ENCODE peak calls at places on chromosomes 6 and 20, in seven cellular contexts. One of them, this sample, is unnamed.
A peak's percentile ranks its signal among the peaks of the same experiment; 100 is the strongest.

GRCh38 chr6:79421707-79422484 is 115.3 kb downstream of the LCA5 start:
- DNase-seq in stimulated activated CD4-positive, alpha-beta T cell treated with anti-CD3 and anti-CD28 coated beads, TNF-alpha, amount 100 ng/mL, for 1 hour: no peak
- DNase-seq in NCI-H2171: peak; percentile 86
- DNase-seq in GM04504: peak; percentile 20
- DNase-seq in amygdala: no peak
- DNase-seq in Daoy: peak; percentile 73
- DNase-seq in MM.1S: no peak
- DNase-seq in this sample: peak; percentile 88

GRCh38 chr6:78513856-78514255 is 353.5 kb upstream of the IRAK1BP1 start:
- DNase-seq in amygdala: no peak
- DNase-seq in NCI-H2171: no peak
- DNase-seq in stimulated activated CD4-positive, alpha-beta T cell treated with anti-CD3 and anti-CD28 coated beads, TNF-alpha, amount 100 ng/mL, for 1 hour: no peak
- DNase-seq in Daoy: no peak
- DNase-seq in MM.1S: peak; percentile 47
- DNase-seq in GM04504: no peak
- DNase-seq in this sample: peak; percentile 27

GRCh38 chr6:19697744-19698290 is 139.4 kb upstream of the ID4 start:
- DNase-seq in amygdala: no peak
- DNase-seq in stimulated activated CD4-positive, alpha-beta T cell treated with anti-CD3 and anti-CD28 coated beads, TNF-alpha, amount 100 ng/mL, for 1 hour: no peak
- DNase-seq in Daoy: peak; percentile 86
- DNase-seq in GM04504: peak; percentile 76
- DNase-seq in MM.1S: peak; percentile 65
- DNase-seq in NCI-H2171: no peak
- DNase-seq in this sample: peak; percentile 82

GRCh38 chr6:32936247-32937152 is 4.3 kb downstream of the HLA-DMB start:
- DNase-seq in GM04504: no peak
- DNase-seq in Daoy: no peak
- DNase-seq in NCI-H2171: no peak
- DNase-seq in stimulated activated CD4-positive, alpha-beta T cell treated with anti-CD3 and anti-CD28 coated beads, TNF-alpha, amount 100 ng/mL, for 1 hour: no peak
- DNase-seq in MM.1S: no peak
- DNase-seq in amygdala: no peak
- DNase-seq in this sample: no peak

GRCh38 chr20:6265204-6265904 is 142.5 kb upstream of the FERMT1 start:
- DNase-seq in NCI-H2171: no peak
- DNase-seq in GM04504: peak; percentile 1
- DNase-seq in amygdala: no peak
- DNase-seq in MM.1S: peak; percentile 76
- DNase-seq in Daoy: peak; percentile 27
- DNase-seq in stimulated activated CD4-positive, alpha-beta T cell treated with anti-CD3 and anti-CD28 coated beads, TNF-alpha, amount 100 ng/mL, for 1 hour: no peak
- DNase-seq in this sample: peak; percentile 68

GRCh38 chr6:82906951-82907350 is 158.7 kb downstream of the UBE3D start:
- DNase-seq in Daoy: peak; percentile 85
- DNase-seq in MM.1S: no peak
- DNase-seq in amygdala: no peak
- DNase-seq in NCI-H2171: no peak
- DNase-seq in stimulated activated CD4-positive, alpha-beta T cell treated with anti-CD3 and anti-CD28 coated beads, TNF-alpha, amount 100 ng/mL, for 1 hour: no peak
- DNase-seq in GM04504: peak; percentile 40
- DNase-seq in this sample: peak; percentile 56

GRCh38 chr6:45422541-45423110 is 44.9 kb upstream of the SUPT3H start:
- DNase-seq in NCI-H2171: no peak
- DNase-seq in amygdala: no peak
- DNase-seq in stimulated activated CD4-positive, alpha-beta T cell treated with anti-CD3 and anti-CD28 coated beads, TNF-alpha, amount 100 ng/mL, for 1 hour: no peak
- DNase-seq in MM.1S: peak; percentile 52
- DNase-seq in Daoy: peak; percentile 74
- DNase-seq in GM04504: no peak
- DNase-seq in this sample: peak; percentile 61

GRCh38 chr20:48697845-48698491 is 129.8 kb downstream of the PREX1 start:
- DNase-seq in NCI-H2171: peak; percentile 87
- DNase-seq in amygdala: no peak
- DNase-seq in stimulated activated CD4-positive, alpha-beta T cell treated with anti-CD3 and anti-CD28 coated beads, TNF-alpha, amount 100 ng/mL, for 1 hour: no peak
- DNase-seq in Daoy: peak; percentile 60
- DNase-seq in GM04504: peak; percentile 56
- DNase-seq in MM.1S: no peak
- DNase-seq in this sample: peak; percentile 62

GRCh38 chr6:41652876-41653641 is 14.8 kb downstream of the MDFI start:
- DNase-seq in stimulated activated CD4-positive, alpha-beta T cell treated with anti-CD3 and anti-CD28 coated beads, TNF-alpha, amount 100 ng/mL, for 1 hour: no peak
- DNase-seq in NCI-H2171: no peak
- DNase-seq in amygdala: no peak
- DNase-seq in GM04504: no peak
- DNase-seq in Daoy: no peak
- DNase-seq in MM.1S: no peak
- DNase-seq in this sample: no peak

GRCh38 chr20:6501061-6501460 is 266.4 kb upstream of the BMP2 start:
- DNase-seq in amygdala: no peak
- DNase-seq in NCI-H2171: no peak
- DNase-seq in MM.1S: no peak
- DNase-seq in Daoy: peak; percentile 88
- DNase-seq in stimulated activated CD4-positive, alpha-beta T cell treated with anti-CD3 and anti-CD28 coated beads, TNF-alpha, amount 100 ng/mL, for 1 hour: no peak
- DNase-seq in GM04504: peak; percentile 9
- DNase-seq in this sample: peak; percentile 85

GRCh38 chr6:15662246-15663056 is at the start of gene DTNBP1:
- DNase-seq in NCI-H2171: peak; percentile 74
- DNase-seq in stimulated activated CD4-positive, alpha-beta T cell treated with anti-CD3 and anti-CD28 coated beads, TNF-alpha, amount 100 ng/mL, for 1 hour: peak; percentile 69
- DNase-seq in MM.1S: peak; percentile 91
- DNase-seq in Daoy: peak; percentile 74
- DNase-seq in GM04504: no peak
- DNase-seq in amygdala: peak; percentile 60
- DNase-seq in this sample: peak; percentile 22

GRCh38 chr6:154479388-154480143 is 30.9 kb downstream of the CNKSR3 start:
- DNase-seq in Daoy: peak; percentile 75
- DNase-seq in NCI-H2171: no peak
- DNase-seq in stimulated activated CD4-positive, alpha-beta T cell treated with anti-CD3 and anti-CD28 coated beads, TNF-alpha, amount 100 ng/mL, for 1 hour: no peak
- DNase-seq in GM04504: no peak
- DNase-seq in amygdala: no peak
- DNase-seq in MM.1S: no peak
- DNase-seq in this sample: peak; percentile 33

GRCh38 chr20:49505518-49505917 is 23.1 kb upstream of the KCNB1 start:
- DNase-seq in Daoy: peak; percentile 51
- DNase-seq in NCI-H2171: peak; percentile 96
- DNase-seq in MM.1S: no peak
- DNase-seq in amygdala: peak; percentile 55
- DNase-seq in stimulated activated CD4-positive, alpha-beta T cell treated with anti-CD3 and anti-CD28 coated beads, TNF-alpha, amount 100 ng/mL, for 1 hour: no peak
- DNase-seq in GM04504: no peak
- DNase-seq in this sample: peak; percentile 27

GRCh38 chr20:9389321-9389720 is 125.1 kb upstream of the LAMP5 start:
- DNase-seq in GM04504: no peak
- DNase-seq in MM.1S: peak; percentile 31
- DNase-seq in Daoy: no peak
- DNase-seq in NCI-H2171: no peak
- DNase-seq in amygdala: no peak
- DNase-seq in stimulated activated CD4-positive, alpha-beta T cell treated with anti-CD3 and anti-CD28 coated beads, TNF-alpha, amount 100 ng/mL, for 1 hour: no peak
- DNase-seq in this sample: no peak

GRCh38 chr20:50608750-50609104 is 82.6 kb downstream of the RIPOR3 start:
- DNase-seq in GM04504: no peak
- DNase-seq in Daoy: no peak
- DNase-seq in amygdala: no peak
- DNase-seq in NCI-H2171: no peak
- DNase-seq in stimulated activated CD4-positive, alpha-beta T cell treated with anti-CD3 and anti-CD28 coated beads, TNF-alpha, amount 100 ng/mL, for 1 hour: no peak
- DNase-seq in MM.1S: no peak
- DNase-seq in this sample: no peak

GRCh38 chr6:170178561-170179477 is 112.1 kb downstream of the DLL1 start:
- DNase-seq in Daoy: peak; percentile 13
- DNase-seq in GM04504: peak; percentile 23
- DNase-seq in MM.1S: no peak
- DNase-seq in NCI-H2171: peak; percentile 43
- DNase-seq in amygdala: no peak
- DNase-seq in stimulated activated CD4-positive, alpha-beta T cell treated with anti-CD3 and anti-CD28 coated beads, TNF-alpha, amount 100 ng/mL, for 1 hour: no peak
- DNase-seq in this sample: no peak

GRCh38 chr20:59145926-59146800 is 17.5 kb upstream of the ZNF831 start:
- DNase-seq in MM.1S: no peak
- DNase-seq in NCI-H2171: no peak
- DNase-seq in stimulated activated CD4-positive, alpha-beta T cell treated with anti-CD3 and anti-CD28 coated beads, TNF-alpha, amount 100 ng/mL, for 1 hour: no peak
- DNase-seq in GM04504: no peak
- DNase-seq in amygdala: no peak
- DNase-seq in Daoy: no peak
- DNase-seq in this sample: no peak

This sample was measured in HCEC 1CT.